ENCODE peak calls at places on chromosomes 3 and 15, in nine cellular contexts. A, T, D, I, H, S, U, O and B are unnamed samples.

GRCh38 chr3:19901918-19902317 is 32.1 kb downstream of the EFHB start:
- DNase-seq in D (no peak), T (no peak), O (no peak), I (no peak), H (no peak), A (no peak), U (no peak), S (no peak), B (no peak)

GRCh38 chr15:62568004-62568403 is 402.9 kb upstream of the C2CD4B start:
- DNase-seq in T (no peak), S (no peak), D (no peak), H (no peak), O (peak), U (no peak), A (no peak), I (no peak), B (no peak)

GRCh38 chr3:11770105-11770476 is 76.6 kb downstream of the TAMM41 start:
- DNase-seq in O (no peak), U (no peak), H (no peak), I (no peak), A (no peak), D (no peak), T (no peak), S (no peak), B (no peak)

GRCh38 chr3:54549607-54550006 is 378.3 kb downstream of the LRTM1 start:
- DNase-seq in D (no peak), S (no peak), I (no peak), T (no peak), O (no peak), U (no peak), A (no peak), H (no peak), B (no peak)

GRCh38 chr3:145807990-145808389 is 353.0 kb downstream of the PLOD2 start:
- DNase-seq in S (no peak), H (peak), I (peak), O (no peak), A (peak), U (no peak), D (no peak), T (peak), B (no peak)

GRCh38 chr15:79680721-79681120 is 216.1 kb downstream of the MTHFS start:
- DNase-seq in H (no peak), A (peak), O (no peak), I (no peak), T (no peak), D (no peak), S (no peak), U (peak), B (peak)

GRCh38 chr3:48899298-48899697 is 616 bp upstream of the SLC25A20 start:
- DNase-seq in I (no peak), D (no peak), A (no peak), S (no peak), O (no peak), U (no peak), T (no peak), H (no peak), B (no peak)

GRCh38 chr3:22210693-22211092 is 459.7 kb upstream of the ZNF385D start:
- DNase-seq in O (no peak), A (no peak), H (no peak), S (no peak), I (no peak), T (no peak), D (no peak), U (no peak), B (no peak)

GRCh38 chr15:76393614-76394013 is 57.0 kb downstream of the ISL2 start:
- DNase-seq in H (no peak), O (no peak), I (peak), U (no peak), T (peak), A (peak), S (no peak), D (no peak), B (peak)

GRCh38 chr15:25713736-25714537 is 149.2 kb downstream of the ATP10A start:
- DNase-seq in S (no peak), D (no peak), O (no peak), U (no peak), T (no peak), H (peak), A (no peak), I (no peak), B (no peak)

GRCh38 chr15:45448066-45448510 is 69.7 kb upstream of the GATM start:
- DNase-seq in I (no peak), U (no peak), T (no peak), O (no peak), H (no peak), S (no peak), D (no peak), A (peak), B (peak)